ENCODE peak calls at places on chromosome 10, in eight cellular contexts. Y, T, G, V, S, O, X and K are unnamed samples.

GRCh38 chr10:93991596-93992284 is 2.0 kb upstream of the PLCE1 start:
- DNase-seq in Y (peak; percentile 28), T (peak; percentile 52), G (peak; percentile 82), V (no peak), S (no peak), O (peak; percentile 51), X (peak; percentile 49), K (peak; percentile 49)

GRCh38 chr10:88113657-88114272 is 250.3 kb downstream of the PTEN start:
- DNase-seq in Y (no peak), T (no peak), G (no peak), V (no peak), S (no peak), O (no peak), X (no peak), K (no peak)

GRCh38 chr10:92699518-92700272 is 9.9 kb downstream of the HHEX start:
- DNase-seq in Y (no peak), T (peak; percentile 17), G (no peak), V (no peak), S (no peak), O (peak; percentile 19), X (peak; percentile 17), K (peak; percentile 76)

GRCh38 chr10:87706731-87707130 is 47.1 kb downstream of the PAPSS2 start:
- DNase-seq in Y (no peak), T (no peak), G (peak; percentile 63), V (no peak), S (no peak), O (no peak), X (no peak), K (no peak)

GRCh38 chr10:130971123-130971435 is 340.4 kb downstream of the TCERG1L start:
- DNase-seq in Y (no peak), T (no peak), G (no peak), V (no peak), S (no peak), O (no peak), X (no peak), K (no peak)

GRCh38 chr10:45429790-45430189 is 55.8 kb downstream of the ALOX5 start:
- DNase-seq in Y (no peak), T (no peak), G (no peak), V (no peak), S (no peak), O (no peak), X (no peak), K (no peak)

GRCh38 chr10:124354411-124355382 is 64.0 kb downstream of the OAT start:
- DNase-seq in Y (peak; percentile 53), T (no peak), G (peak; percentile 39), V (peak; percentile 6), S (no peak), O (peak; percentile 36), X (peak; percentile 50), K (peak; percentile 27)

GRCh38 chr10:130961506-130962239 is 349.8 kb downstream of the TCERG1L start:
- DNase-seq in Y (no peak), T (no peak), G (no peak), V (no peak), S (no peak), O (no peak), X (no peak), K (no peak)

GRCh38 chr10:24382979-24383663 is 174.2 kb downstream of the KIAA1217 start:
- DNase-seq in Y (no peak), T (peak; percentile 89), G (peak; percentile 85), V (no peak), S (no peak), O (no peak), X (peak; percentile 37), K (peak; percentile 41)

GRCh38 chr10:34737772-34738169 is 77.3 kb downstream of the PARD3 start:
- DNase-seq in Y (no peak), T (no peak), G (no peak), V (no peak), S (no peak), O (no peak), X (no peak), K (peak; percentile 61)

GRCh38 chr10:103910442-103911000 is 7.5 kb downstream of the STN1 start:
- DNase-seq in Y (no peak), T (no peak), G (peak; percentile 31), V (no peak), S (no peak), O (no peak), X (no peak), K (no peak)

GRCh38 chr10:30493609-30494530 is 59.9 kb downstream of the MAP3K8 start:
- DNase-seq in Y (peak; percentile 44), T (peak; percentile 43), G (peak; percentile 42), V (no peak), S (no peak), O (no peak), X (peak; percentile 17), K (no peak)
- TF ChIP-seq CTCF in Y (peak; percentile 20), T (no peak), G (no peak), V (no peak), S (no peak), O (peak; percentile 16), X (no peak), K (peak; percentile 7)

GRCh38 chr10:118564114-118564513 is 31.3 kb downstream of the PRLHR start:
- DNase-seq in Y (no peak), T (no peak), G (no peak), V (no peak), S (peak; percentile 34), O (no peak), X (no peak), K (no peak)

GRCh38 chr10:118562877-118563276 is 32.6 kb downstream of the PRLHR start:
- DNase-seq in Y (no peak), T (no peak), G (no peak), V (no peak), S (no peak), O (no peak), X (no peak), K (no peak)

GRCh38 chr10:118563373-118563890 is 32.0 kb downstream of the PRLHR start:
- DNase-seq in Y (no peak), T (no peak), G (no peak), V (no peak), S (no peak), O (no peak), X (no peak), K (no peak)

GRCh38 chr10:118565301-118566075 is 30.0 kb downstream of the PRLHR start:
- DNase-seq in Y (no peak), T (no peak), G (no peak), V (no peak), S (peak; percentile 36), O (no peak), X (no peak), K (no peak)

GRCh38 chr10:118564652-118565051 is 30.8 kb downstream of the PRLHR start:
- DNase-seq in Y (no peak), T (peak; percentile 44), G (no peak), V (no peak), S (peak; percentile 54), O (peak; percentile 79), X (no peak), K (peak; percentile 82)
- TF ChIP-seq CTCF in Y (no peak), T (no peak), G (no peak), V (no peak), S (peak; percentile 51), O (peak; percentile 60), X (no peak), K (peak; percentile 52)

GRCh38 chr10:55629792-55630490 is 731.1 kb downstream of the ZWINT start:
- DNase-seq in Y (no peak), T (no peak), G (peak; percentile 31), V (no peak), S (peak; percentile 73), O (peak; percentile 75), X (peak; percentile 17), K (peak; percentile 65)
- TF ChIP-seq CTCF in Y (no peak), T (no peak), G (peak; percentile 76), V (peak; percentile 43), S (peak; percentile 91), O (peak; percentile 82), X (no peak), K (peak; percentile 60)

DNA sequence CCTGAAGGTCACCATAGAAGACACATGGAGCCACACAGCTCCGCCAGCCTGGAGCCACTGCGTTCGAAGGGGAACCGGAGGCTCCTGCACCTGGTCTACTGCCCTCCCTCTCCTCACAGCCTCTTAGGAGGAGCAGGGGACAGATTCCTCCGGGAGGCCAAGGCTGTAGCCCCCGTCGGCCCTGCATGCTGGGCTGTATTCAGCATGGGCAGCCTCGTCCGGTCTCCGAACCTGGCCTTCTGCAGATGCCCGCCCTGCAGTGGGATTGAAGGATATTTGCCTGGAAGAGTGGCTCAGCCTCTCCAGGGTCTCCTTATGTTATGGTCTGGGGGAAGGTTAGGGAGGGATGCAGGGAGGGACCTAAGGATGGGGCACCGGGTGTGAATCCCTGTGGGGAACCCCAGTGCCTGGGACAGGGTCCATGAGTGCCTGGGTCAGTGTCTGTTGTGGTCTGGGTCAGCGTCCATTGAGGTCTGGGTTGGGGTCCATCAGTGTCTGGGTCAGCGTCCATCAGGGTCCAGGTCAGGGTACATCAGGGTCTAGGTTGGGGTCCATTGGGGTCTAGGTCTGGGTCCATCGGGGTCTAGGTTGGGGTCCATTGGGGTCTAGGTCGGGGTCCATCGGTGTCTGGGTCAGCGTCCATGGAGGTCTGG is 13.0 kb upstream of the SCART1 start:
- DNase-seq in Y (no peak), T (no peak), G (no peak), V (no peak), S (peak; percentile 56), O (no peak), X (no peak), K (no peak)
- TF ChIP-seq CTCF in Y (no peak), T (no peak), G (no peak), V (no peak), S (no peak), O (no peak), X (no peak), K (no peak)

DNA sequence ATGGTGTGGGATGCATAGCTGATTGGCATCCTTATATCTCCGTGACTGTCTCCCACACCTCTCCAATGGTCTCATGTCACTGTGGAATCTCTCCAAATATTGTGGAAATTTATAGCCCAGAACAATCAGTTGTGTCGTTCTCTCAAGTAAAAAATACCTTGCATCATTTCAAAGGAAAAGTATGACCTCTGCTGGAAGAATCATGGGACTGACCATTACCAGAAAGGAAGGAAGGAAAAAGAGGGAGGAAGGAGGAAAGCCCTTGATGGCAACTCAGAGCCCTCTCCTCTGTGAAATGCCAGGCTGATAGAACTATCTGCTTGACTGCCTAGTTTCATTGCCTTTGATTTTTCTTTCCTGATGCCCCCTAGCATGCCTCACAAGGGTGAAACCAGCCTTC is 76.3 kb downstream of the FOXI2 start:
- DNase-seq in Y (no peak), T (peak; percentile 16), G (no peak), V (no peak), S (no peak), O (peak; percentile 28), X (no peak), K (peak; percentile 63)
- TF ChIP-seq CTCF in Y (no peak), T (peak; percentile 18), G (no peak), V (no peak), S (peak; percentile 68), O (peak; percentile 62), X (no peak), K (peak; percentile 69)

DNA sequence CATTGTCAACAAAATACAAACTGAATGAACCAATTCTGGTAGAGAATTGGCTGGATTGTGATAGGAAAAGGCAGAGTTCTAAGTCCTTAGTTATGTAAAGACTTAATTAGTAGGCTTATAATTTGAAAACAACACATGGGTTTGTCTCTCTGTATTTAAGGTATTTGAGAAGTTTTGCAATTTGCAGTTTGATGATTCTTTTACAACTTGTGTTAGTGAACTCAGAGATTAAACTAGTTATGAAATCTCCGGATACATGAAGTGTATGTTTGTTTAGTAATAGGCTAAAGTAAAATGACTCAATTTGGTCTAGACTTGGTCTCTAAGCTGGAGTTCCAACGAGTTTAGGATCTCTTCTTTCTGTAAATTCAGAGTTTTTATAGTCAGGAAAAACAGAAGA is 21.3 kb downstream of the TECTB start:
- DNase-seq in Y (no peak), T (peak; percentile 54), G (no peak), V (no peak), S (no peak), O (no peak), X (no peak), K (no peak)
- TF ChIP-seq CTCF in Y (no peak), T (no peak), G (no peak), V (no peak), S (no peak), O (no peak), X (no peak), K (no peak)

GRCh38 chr10:109018892-109019507 is 904.3 kb downstream of the XPNPEP1 start:
- DNase-seq in Y (no peak), T (peak; percentile 13), G (no peak), V (no peak), S (no peak), O (no peak), X (no peak), K (no peak)
- TF ChIP-seq CTCF in Y (no peak), T (peak; percentile 36), G (no peak), V (peak; percentile 19), S (no peak), O (no peak), X (no peak), K (no peak)